ENCODE peak calls at places on chromosomes 1 and 21, in four cellular contexts. Z is astrocyte of the cerebellum, C is right lobe of liver, G is astrocyte of the spinal cord. A is an unnamed sample.

GRCh38 chr1:206955476-206956312 is 9.4 kb upstream of the PIGR start:
- DNase-seq in Z (no peak), C (peak; percentile 39), G (no peak), A (no peak)

GRCh38 chr1:70353641-70354331 is 736 bp downstream of the ANKRD13C start:
- DNase-seq in Z (peak; percentile 77), C (no peak), G (peak; percentile 71), A (peak; percentile 46)

GRCh38 chr1:225631041-225631663 is 21.8 kb downstream of the ENAH start:
- DNase-seq in Z (no peak), C (no peak), G (peak; percentile 40), A (no peak)

GRCh38 chr1:109882288-109883245 is 28.1 kb upstream of the CSF1 start:
- DNase-seq in Z (no peak), C (no peak), G (no peak), A (no peak)

GRCh38 chr21:41480086-41480690 is 27.8 kb downstream of the TMPRSS2 start:
- DNase-seq in Z (no peak), C (peak; percentile 81), G (no peak), A (no peak)

GRCh38 chr1:33250724-33251123 is 5.6 kb upstream of the ZNF362 start:
- DNase-seq in Z (no peak), C (no peak), G (no peak), A (no peak)

GRCh38 chr1:170791941-170792340 is 128.0 kb downstream of the PRRX1 start:
- DNase-seq in Z (no peak), C (no peak), G (no peak), A (no peak)

GRCh38 chr1:223228201-223228600 is 85.2 kb upstream of the TLR5 start:
- DNase-seq in Z (no peak), C (no peak), G (no peak), A (no peak)

GRCh38 chr1:15709226-15709625 is 25.1 kb downstream of the PLEKHM2 start:
- DNase-seq in Z (no peak), C (no peak), G (no peak), A (no peak)

GRCh38 chr21:41479686-41480085 is 28.3 kb downstream of the TMPRSS2 start:
- DNase-seq in Z (no peak), C (no peak), G (no peak), A (no peak)

GRCh38 chr21:33760641-33761103 is 118.4 kb downstream of the ITSN1 start:
- DNase-seq in Z (peak; percentile 77), C (no peak), G (peak; percentile 87), A (peak; percentile 36)

GRCh38 chr1:221098462-221099406 is 219.5 kb downstream of the HLX start:
- DNase-seq in Z (no peak), C (no peak), G (no peak), A (no peak)

GRCh38 chr1:91161749-91162148 is 139.9 kb upstream of the ZNF644 start:
- DNase-seq in Z (no peak), C (no peak), G (no peak), A (no peak)

GRCh38 chr1:101338714-101339430 is 102.1 kb downstream of the S1PR1 start:
- DNase-seq in Z (no peak), C (no peak), G (no peak), A (no peak)

GRCh38 chr1:11998636-11999035 is 18.4 kb downstream of the MFN2 start:
- DNase-seq in Z (no peak), C (no peak), G (no peak), A (no peak)

GRCh38 chr1:3590145-3590768 is 21.1 kb downstream of the MEGF6 start:
- DNase-seq in Z (no peak), C (no peak), G (no peak), A (no peak)

GRCh38 chr1:17565551-17565971 is 26.1 kb downstream of the ARHGEF10L start:
- DNase-seq in Z (no peak), C (peak; percentile 56), G (no peak), A (no peak)

GRCh38 chr1:53063744-53064515 is 1.9 kb downstream of the PODN start:
- DNase-seq in Z (no peak), C (no peak), G (no peak), A (no peak)

DNA sequence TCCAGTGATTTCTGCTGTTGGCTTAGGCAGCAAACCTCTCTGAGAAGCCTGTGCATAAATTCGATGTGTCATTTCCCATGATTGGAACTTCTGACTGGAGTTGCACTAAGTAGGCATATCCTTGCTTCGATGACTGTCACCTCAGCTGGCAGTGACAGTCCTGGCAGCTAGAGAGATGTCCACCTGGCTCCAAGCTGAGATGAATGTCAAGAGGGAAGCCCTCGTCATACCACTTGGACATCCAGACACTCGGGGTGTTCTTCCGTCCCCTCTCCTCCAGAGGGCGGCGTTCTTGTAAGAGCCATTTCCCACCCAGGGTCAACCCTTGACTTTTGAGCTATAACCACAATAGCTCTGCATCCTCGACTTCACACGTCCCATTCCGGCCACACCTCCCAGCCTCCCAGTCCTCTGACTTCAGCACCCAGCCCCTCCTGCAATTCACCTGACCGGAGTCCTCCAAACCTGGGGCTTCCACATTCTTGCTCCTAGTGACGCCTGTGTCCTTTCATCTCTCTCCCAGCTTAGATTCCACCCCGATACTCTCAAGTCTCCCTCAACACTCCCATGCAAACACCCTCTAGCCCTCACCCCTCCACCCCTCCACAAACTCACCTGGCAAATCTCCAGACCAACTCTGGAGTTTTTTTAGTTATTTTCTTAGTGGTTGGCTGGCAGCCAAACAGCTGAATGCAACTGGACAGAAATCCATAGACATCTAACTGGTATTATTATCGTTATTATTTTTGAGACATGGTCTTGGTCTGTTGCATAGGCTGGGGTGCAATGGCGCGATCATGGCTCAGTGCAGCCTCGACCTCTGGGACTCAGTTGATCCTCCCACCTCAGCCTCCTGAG is 17.4 kb downstream of the CA6 start:
- DNase-seq in Z (no peak), C (peak; percentile 40), G (no peak), A (no peak)
- TF ChIP-seq CTCF in Z (peak; percentile 36), C (peak; percentile 33), G (peak; percentile 42), A (peak; percentile 43)

GRCh38 chr21:36710729-36711048 is 11.8 kb downstream of the SIM2 start:
- DNase-seq in Z (no peak), C (no peak), G (no peak), A (no peak)
- H3K4me3 ChIP-seq in Z (no peak overlapping the region), C (no peak overlapping the region), G (no peak overlapping the region), A (no peak overlapping the region)

GRCh38 chr1:180271640-180272255 is 41.7 kb downstream of the LHX4 start:
- DNase-seq in Z (no peak), C (no peak), G (no peak), A (no peak)

GRCh38 chr1:180270767-180271639 is 40.9 kb downstream of the LHX4 start:
- DNase-seq in Z (peak; percentile 38), C (peak; percentile 81), G (peak; percentile 73), A (peak; percentile 68)

GRCh38 chr1:180267761-180268555 is 37.9 kb downstream of the LHX4 start:
- DNase-seq in Z (no peak), C (no peak), G (no peak), A (no peak)

GRCh38 chr1:180268556-180269044 is 38.5 kb downstream of the LHX4 start:
- DNase-seq in Z (no peak), C (no peak), G (no peak), A (no peak)

GRCh38 chr1:180269848-180270766 is 40.0 kb downstream of the LHX4 start:
- DNase-seq in Z (no peak), C (no peak), G (no peak), A (no peak)
- TF ChIP-seq CTCF in Z (peak; percentile 38), C (peak; percentile 32), G (peak; percentile 57), A (peak; percentile 56)

GRCh38 chr1:8510041-8510823 is 192.3 kb downstream of the SLC45A1 start:
- DNase-seq in Z (peak; percentile 80), C (no peak), G (peak; percentile 86), A (peak; percentile 67)
- H3K4me3 ChIP-seq in Z (peak overlapping the region; percentile 2), C (no peak overlapping the region), G (peak overlapping the region; percentile 4), A (peak overlapping the region; percentile 39)

GRCh38 chr1:224434447-224435317 is at the start of gene WDR26:
- DNase-seq in Z (peak; percentile 44), C (peak; percentile 83), G (peak; percentile 74), A (no peak)
- TF ChIP-seq CTCF in Z (no peak), C (no peak), G (peak; percentile 8), A (peak; percentile 13)

GRCh38 chr1:19079983-19080472 is 123.6 kb upstream of the IFFO2 start:
- DNase-seq in Z (no peak), C (no peak), G (no peak), A (no peak)

GRCh38 chr1:19079541-19079940 is 123.1 kb upstream of the IFFO2 start:
- DNase-seq in Z (no peak), C (no peak), G (no peak), A (no peak)

GRCh38 chr1:19080715-19081114 is 124.2 kb upstream of the IFFO2 start:
- DNase-seq in Z (no peak), C (no peak), G (no peak), A (no peak)

GRCh38 chr1:19083081-19083480 is 126.6 kb upstream of the IFFO2 start:
- DNase-seq in Z (peak; percentile 27), C (no peak), G (peak; percentile 61), A (no peak)

DNA sequence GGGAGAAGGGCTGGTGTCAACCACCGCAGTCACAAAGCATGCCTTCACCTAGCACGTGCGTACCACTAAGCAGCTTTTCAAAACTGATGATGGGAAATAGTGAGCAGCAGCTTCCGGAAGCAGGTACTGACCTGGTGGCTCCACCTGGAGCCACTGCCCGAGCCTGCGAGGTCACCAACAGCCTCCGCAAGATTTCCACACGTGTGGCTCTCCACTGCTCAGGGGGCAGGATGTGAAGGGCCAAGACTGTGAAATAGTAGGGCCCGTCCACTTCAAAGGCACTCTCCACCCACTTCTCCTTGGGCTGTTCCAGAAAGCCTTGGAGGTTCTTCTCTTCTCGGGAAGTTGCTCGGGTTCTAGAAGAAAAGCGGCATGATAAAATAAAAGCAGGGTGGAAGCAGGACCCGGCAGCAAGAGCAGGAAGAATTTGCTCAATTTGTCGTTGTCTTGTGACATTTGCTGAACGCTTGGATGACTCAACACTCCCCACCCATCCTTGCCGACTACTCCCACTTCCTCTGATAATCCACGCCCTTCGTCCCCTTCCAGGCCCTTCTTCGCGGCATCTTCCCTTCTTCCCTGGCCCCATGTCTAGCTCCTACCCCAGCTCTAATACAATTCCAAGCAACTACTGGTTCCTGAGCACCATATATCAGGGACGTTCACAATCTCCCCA is 124.9 kb upstream of the IFFO2 start:
- DNase-seq in Z (no peak), C (peak; percentile 41), G (no peak), A (no peak)
- H3K4me3 ChIP-seq in Z (no peak overlapping the region), C (no peak overlapping the region), G (no peak overlapping the region), A (no peak overlapping the region)

GRCh38 chr1:85898861-85899260 is 190.6 kb upstream of the ZNHIT6 start:
- DNase-seq in Z (peak; percentile 15), C (no peak), G (peak; percentile 30), A (no peak)

GRCh38 chr1:85888961-85889360 is 180.7 kb upstream of the ZNHIT6 start:
- DNase-seq in Z (no peak), C (no peak), G (no peak), A (no peak)

GRCh38 chr1:85894651-85895050 is 186.4 kb upstream of the ZNHIT6 start:
- DNase-seq in Z (peak; percentile 31), C (peak; percentile 34), G (peak; percentile 62), A (peak; percentile 15)
- TF ChIP-seq CTCF in Z (peak; percentile 67), C (peak; percentile 46), G (peak; percentile 62), A (peak; percentile 70)

DNA sequence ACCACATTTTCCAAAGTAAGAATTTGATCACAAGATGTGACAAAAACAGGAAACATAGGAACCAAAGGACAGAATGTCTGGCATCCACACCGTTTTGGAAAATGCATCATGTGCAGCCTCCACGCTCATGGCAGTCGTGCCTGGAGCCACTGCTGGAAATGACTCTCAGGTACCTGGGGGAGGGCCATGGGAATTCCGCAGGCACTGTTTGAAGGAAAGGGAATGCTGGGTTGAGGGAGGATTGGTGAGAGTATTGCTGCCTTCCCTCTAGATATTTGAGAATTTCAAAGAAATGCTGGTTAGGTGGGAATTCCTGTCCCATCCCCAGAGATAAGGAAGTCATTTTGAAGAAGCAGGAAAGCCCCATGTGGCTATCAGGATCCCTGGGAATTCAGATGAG is 10.8 kb downstream of the SLAMF1 start:
- DNase-seq in Z (no peak), C (no peak), G (no peak), A (no peak)
- H3K4me3 ChIP-seq in Z (no peak overlapping the region), C (no peak overlapping the region), G (no peak overlapping the region), A (no peak overlapping the region)